ENCODE peak calls at places on chromosomes 6 and 20, in nine cellular contexts. G is adipocyte; Y is LoVo; A is stimulated activated CD4-positive, alpha-beta T cell treated with anti-CD3 and anti-CD28 coated beads, Interleukin-12 subunit alpha, Interleukin-12 subunit beta, amount 100 ng/mL, for 4 hours; J is cardiac fibroblast; X is heart right ventricle; O is NCI-H2171; Z is activated T-helper 9 cell treated with anti-CD3 and anti-CD28 coated beads, Interleukin-2, amount 50 U/mL, for 16 hours; C is naive thymus-derived CD8-positive, alpha-beta T cell. U is an unnamed sample.
A peak's percentile ranks its signal among the peaks of the same experiment; 100 is the strongest.

GRCh38 chr6:138537090-138537489 is 37.8 kb upstream of the NHSL1 start:
- DNase-seq in G (peak; percentile 15), Y (no peak), A (no peak), J (peak; percentile 91), X (no peak), O (no peak), Z (no peak), C (no peak), U (no peak)

GRCh38 chr20:23397961-23398360 is 23.3 kb downstream of the NAPB start:
- DNase-seq in G (peak; percentile 47), Y (no peak), A (no peak), J (peak; percentile 66), X (peak; percentile 37), O (no peak), Z (no peak), C (no peak), U (no peak)

GRCh38 chr6:37653933-37654565 is 43.6 kb downstream of the MDGA1 start:
- DNase-seq in G (no peak), Y (peak; percentile 15), A (peak; percentile 57), J (no peak), X (no peak), O (no peak), Z (no peak), C (no peak), U (no peak)

GRCh38 chr20:8631271-8631670 is 437.6 kb upstream of the PLCB4 start:
- DNase-seq in G (no peak), Y (no peak), A (no peak), J (no peak), X (no peak), O (no peak), Z (no peak), C (no peak), U (no peak)

GRCh38 chr6:147782302-147782701 is 273.8 kb downstream of the SAMD5 start:
- DNase-seq in G (peak; percentile 14), Y (no peak), A (no peak), J (no peak), X (no peak), O (no peak), Z (no peak), C (no peak), U (no peak)

GRCh38 chr6:42783876-42784738 is 2.3 kb downstream of the BICRAL start:
- DNase-seq in G (peak; percentile 39), Y (no peak), A (no peak), J (peak; percentile 36), X (no peak), O (no peak), Z (no peak), C (no peak), U (no peak)

GRCh38 chr6:132401120-132401940 is at the start of gene MOXD1:
- DNase-seq in G (peak; percentile 84), Y (peak; percentile 45), A (no peak), J (peak; percentile 56), X (peak; percentile 11), O (no peak), Z (no peak), C (no peak), U (peak; percentile 61)

GRCh38 chr20:4135385-4136077 is 120.2 kb upstream of the RNF24 start:
- DNase-seq in G (peak; percentile 90), Y (peak; percentile 95), A (no peak), J (peak; percentile 97), X (no peak), O (no peak), Z (no peak), C (no peak), U (no peak)

GRCh38 chr6:33862536-33862935 is 58.7 kb upstream of the MLN start:
- DNase-seq in G (no peak), Y (no peak), A (no peak), J (no peak), X (no peak), O (no peak), Z (no peak), C (no peak), U (no peak)

GRCh38 chr6:161366301-161366953 is 92.6 kb upstream of the AGPAT4 start:
- DNase-seq in G (no peak), Y (no peak), A (no peak), J (no peak), X (no peak), O (no peak), Z (no peak), C (no peak), U (no peak)

GRCh38 chr6:49790340-49790739 is 3.3 kb upstream of the PGK2 start:
- DNase-seq in G (no peak), Y (no peak), A (no peak), J (no peak), X (no peak), O (no peak), Z (no peak), C (no peak), U (no peak)

U was measured in progenitor cell of endocrine pancreas.